ENCODE peak calls at places on chromosomes 6 and 20, in five cellular contexts. D, J, A, C and K are unnamed samples.

GRCh38 chr20:33064572-33065287 is 11.0 kb downstream of the BPIFB3 start:
- DNase-seq in D (no peak), J (no peak), A (no peak), C (no peak), K (no peak)

GRCh38 chr6:164230259-164230658 is 815.7 kb downstream of the QKI start:
- DNase-seq in D (no peak), J (no peak), A (no peak), C (no peak), K (no peak)

GRCh38 chr20:45427236-45428149 is 11.6 kb downstream of the PIGT start:
- DNase-seq in D (no peak), J (no peak), A (peak; percentile 56), C (no peak), K (no peak)

GRCh38 chr6:84280030-84280429 is 52.6 kb upstream of the CEP162 start:
- DNase-seq in D (no peak), J (peak; percentile 20), A (peak; percentile 93), C (no peak), K (no peak)

GRCh38 chr6:13712485-13712990 is 903 bp upstream of the RANBP9 start:
- DNase-seq in D (no peak), J (no peak), A (peak; percentile 48), C (no peak), K (peak; percentile 31)

GRCh38 chr20:46099491-46100287 is 9.9 kb upstream of the NCOA5 start:
- DNase-seq in D (peak; percentile 60), J (no peak), A (peak; percentile 20), C (peak; percentile 48), K (no peak)

GRCh38 chr20:35947907-35948306 is 6.4 kb downstream of the SCAND1 start:
- DNase-seq in D (no peak), J (no peak), A (no peak), C (no peak), K (no peak)

GRCh38 chr20:44017211-44017610 is 102.6 kb downstream of the TOX2 start:
- DNase-seq in D (no peak), J (no peak), A (no peak), C (no peak), K (no peak)

GRCh38 chr6:52221302-52221701 is 23.0 kb downstream of the IL17F start:
- DNase-seq in D (no peak), J (no peak), A (no peak), C (no peak), K (no peak)

GRCh38 chr6:75376347-75377024 is 91.9 kb upstream of the TMEM30A start:
- DNase-seq in D (no peak), J (no peak), A (peak; percentile 49), C (no peak), K (no peak)

DNA sequence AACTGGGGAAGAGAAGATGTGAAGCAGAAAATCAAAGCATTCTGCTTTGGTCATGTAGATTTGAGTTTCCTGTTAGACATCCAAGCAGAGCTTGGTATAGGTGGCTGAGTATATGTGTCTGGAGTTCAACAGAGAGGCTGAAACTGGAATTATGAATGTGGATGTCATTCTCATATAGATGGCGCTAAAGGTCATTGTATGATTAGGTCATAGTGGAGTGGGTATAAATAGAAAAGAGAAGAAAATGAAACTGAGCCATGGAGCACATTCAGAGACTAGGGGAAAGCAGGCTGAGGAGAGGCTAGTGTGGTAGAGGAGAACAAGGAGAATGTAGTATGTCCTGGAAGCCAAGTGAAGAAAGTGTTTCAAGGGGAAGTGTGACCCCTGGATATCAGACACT is 295.6 kb upstream of the PLN start:
- DNase-seq in D (no peak), J (no peak), A (no peak), C (no peak), K (peak; percentile 6)
- TF ChIP-seq CTCF in D (no peak), J (no peak), A (no peak), C (no peak), K (peak; percentile 24)

GRCh38 chr20:3276400-3277015 is 37.5 kb upstream of the SLC4A11 start:
- DNase-seq in D (no peak), J (no peak), A (peak; percentile 31), C (peak; percentile 6), K (peak; percentile 58)
- TF ChIP-seq CTCF in D (peak; percentile 33), J (peak; percentile 23), A (no peak), C (no peak), K (peak; percentile 53)

GRCh38 chr6:160767019-160767646 is 65.1 kb downstream of the PLG start:
- DNase-seq in D (peak; percentile 59), J (no peak), A (peak; percentile 61), C (peak; percentile 86), K (peak; percentile 87)
- TF ChIP-seq CTCF in D (peak; percentile 31), J (peak; percentile 83), A (peak; percentile 40), C (peak; percentile 80), K (peak; percentile 85)

GRCh38 chr20:884983-885952 is 30.9 kb downstream of the ANGPT4 start:
- DNase-seq in D (peak; percentile 65), J (peak; percentile 8), A (peak; percentile 50), C (peak; percentile 76), K (no peak)
- TF ChIP-seq CTCF in D (no peak), J (no peak), A (no peak), C (no peak), K (no peak)

GRCh38 chr20:49484180-49485140 is 2.0 kb upstream of the KCNB1 start:
- DNase-seq in D (peak; percentile 91), J (peak; percentile 16), A (peak; percentile 90), C (peak; percentile 91), K (peak; percentile 86)
- TF ChIP-seq CTCF in D (peak; percentile 77), J (peak; percentile 65), A (peak; percentile 67), C (peak; percentile 69), K (peak; percentile 81)

DNA sequence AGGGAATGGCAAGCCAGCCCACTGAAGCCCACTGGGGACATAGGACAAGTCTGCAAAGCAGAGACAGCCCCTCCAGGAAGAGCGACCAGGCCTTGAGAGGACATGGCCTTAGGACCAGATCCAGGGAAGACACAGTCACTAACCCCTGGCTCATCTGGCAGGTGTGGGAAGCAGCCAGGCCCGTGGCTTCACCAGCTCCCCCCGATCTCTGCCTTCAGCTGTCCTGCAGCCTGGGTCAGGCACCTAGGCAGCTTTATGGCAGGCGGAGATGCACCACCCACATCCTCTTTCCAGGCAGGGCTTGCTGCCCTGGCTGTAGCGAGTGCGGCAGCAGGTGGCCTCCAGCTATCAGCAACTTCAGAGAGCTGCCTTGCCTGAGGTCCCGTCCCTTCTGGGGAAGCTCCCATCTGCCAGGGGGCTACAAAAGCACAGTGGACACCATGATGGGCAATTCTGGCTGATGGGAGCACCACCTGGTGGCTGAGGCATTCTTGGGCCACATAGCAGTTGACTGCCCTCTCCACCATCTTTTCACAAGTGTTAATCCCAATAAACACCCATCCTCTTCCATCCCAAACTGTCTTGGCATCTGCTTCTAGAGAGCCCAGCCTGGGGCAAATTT is 85.8 kb downstream of the DZANK1 start:
- DNase-seq in D (no peak), J (no peak), A (no peak), C (no peak), K (no peak)
- TF ChIP-seq CTCF in D (no peak), J (no peak), A (no peak), C (no peak), K (peak; percentile 12)